ENCODE peak calls at places on chromosomes 1 and 21, in five cellular contexts. S, I, L, V and R are unnamed samples.
A peak's percentile ranks its signal among the peaks of the same experiment; 100 is the strongest.

GRCh38 chr1:209790286-209791193 is 6.2 kb upstream of the C1orf74 start:
- DNase-seq in L (no peak), V (no peak), S (no peak), I (peak; percentile 6), R (no peak)

GRCh38 chr1:226660410-226661182 is 78.5 kb downstream of the ITPKB start:
- DNase-seq in I (no peak), S (peak; percentile 74), V (no peak), L (peak; percentile 62), R (peak; percentile 68)

GRCh38 chr1:116764906-116765862 is 11.0 kb downstream of the CD2 start:
- DNase-seq in L (no peak), S (no peak), I (no peak), V (no peak), R (no peak)

GRCh38 chr1:226603976-226604845 is 55.6 kb downstream of the STUM start:
- DNase-seq in S (no peak), I (no peak), V (peak; percentile 32), L (peak; percentile 21), R (no peak)

GRCh38 chr1:108913105-108913948 is 36.5 kb downstream of the GPSM2 start:
- DNase-seq in S (no peak), V (no peak), I (peak; percentile 6), L (no peak), R (no peak)

GRCh38 chr1:238177960-238178359 is 287.2 kb upstream of the ZP4 start:
- DNase-seq in L (no peak), S (no peak), I (no peak), V (no peak), R (no peak)

GRCh38 chr1:165383067-165383466 is 26.6 kb upstream of the LMX1A start:
- DNase-seq in I (peak; percentile 28), S (peak; percentile 23), V (no peak), L (peak; percentile 50), R (peak; percentile 32)

GRCh38 chr1:69441496-69441895 is 126.2 kb upstream of the LRRC7 start:
- DNase-seq in L (no peak), I (no peak), S (no peak), V (no peak), R (no peak)

GRCh38 chr1:211198111-211198510 is 61.1 kb upstream of the RCOR3 start:
- DNase-seq in L (no peak), V (no peak), I (peak; percentile 51), S (no peak), R (no peak)

GRCh38 chr1:231418741-231419107 is 3.4 kb downstream of the EGLN1 start:
- DNase-seq in S (no peak), L (no peak), I (no peak), V (no peak), R (no peak)

GRCh38 chr1:232686346-232686745 is 56.4 kb upstream of the SIPA1L2 start:
- DNase-seq in L (no peak), S (no peak), V (no peak), I (peak; percentile 25), R (no peak)

GRCh38 chr1:109151146-109151545 is 37.2 kb downstream of the ELAPOR1 start:
- DNase-seq in S (peak; percentile 51), I (peak; percentile 74), V (no peak), L (no peak), R (peak; percentile 47)

GRCh38 chr21:45228171-45228641 is 59.5 kb downstream of the POFUT2 start:
- DNase-seq in S (no peak), V (no peak), I (peak; percentile 99), L (no peak), R (no peak)

GRCh38 chr1:59605761-59606160 is 209.0 kb upstream of the HOOK1 start:
- DNase-seq in L (no peak), S (no peak), I (peak; percentile 78), V (no peak), R (no peak)

GRCh38 chr1:226384717-226385116 is 23.2 kb downstream of the PARP1 start:
- DNase-seq in I (no peak), V (no peak), L (no peak), S (no peak), R (no peak)

GRCh38 chr1:247089616-247090375 is 11.2 kb upstream of the ZNF670 start:
- DNase-seq in L (no peak), I (no peak), V (no peak), S (no peak), R (no peak)

GRCh38 chr1:28755701-28756100 is 19.0 kb downstream of the YTHDF2 start:
- DNase-seq in I (peak; percentile 31), L (no peak), V (no peak), S (no peak), R (no peak)

GRCh38 chr1:87367549-87367948 is 38.9 kb downstream of the LMO4 start:
- DNase-seq in L (no peak), S (no peak), I (no peak), V (no peak), R (no peak)

GRCh38 chr1:161119017-161119378 is 1.1 kb downstream of the NIT1 start:
- DNase-seq in L (no peak), V (no peak), I (no peak), S (peak; percentile 70), R (peak; percentile 47)

GRCh38 chr1:157992813-157993178 is 649 bp upstream of the KIRREL1 start:
- DNase-seq in V (no peak), L (no peak), I (no peak), S (no peak), R (no peak)

GRCh38 chr1:156140879-156141707 is 12.3 kb upstream of the SEMA4A start:
- DNase-seq in S (no peak), L (peak; percentile 65), V (no peak), I (peak; percentile 48), R (no peak)

GRCh38 chr1:2091611-2092604 is 41.7 kb downstream of the PRKCZ start:
- DNase-seq in L (no peak), S (peak; percentile 40), I (no peak), V (no peak), R (peak; percentile 50)

GRCh38 chr1:225888289-225888897 is 553 bp downstream of the LEFTY1 start:
- DNase-seq in L (no peak), V (no peak), I (no peak), S (no peak), R (no peak)

GRCh38 chr1:58447891-58448290 is 98.6 kb downstream of the OMA1 start:
- DNase-seq in I (no peak), V (no peak), L (no peak), S (no peak), R (no peak)

GRCh38 chr1:58884706-58885661 is 101.1 kb upstream of the JUN start:
- DNase-seq in V (no peak), L (peak; percentile 56), I (no peak), S (no peak), R (peak; percentile 38)

GRCh38 chr1:9473032-9473792 is 66.1 kb upstream of the SLC25A33 start:
- DNase-seq in S (peak; percentile 54), L (peak; percentile 71), V (no peak), I (peak; percentile 95), R (peak; percentile 72)

GRCh38 chr1:206506405-206506802 is 927 bp upstream of the RASSF5 start:
- DNase-seq in I (no peak), L (no peak), V (peak; percentile 21), S (no peak), R (no peak)

GRCh38 chr1:206504363-206504713 is 3.0 kb upstream of the RASSF5 start:
- DNase-seq in S (no peak), I (no peak), V (no peak), L (no peak), R (no peak)

GRCh38 chr1:206506803-206507394 is 432 bp upstream of the RASSF5 start:
- DNase-seq in L (no peak), S (no peak), V (peak; percentile 73), I (no peak), R (no peak)

GRCh38 chr1:206507395-206508129 is at the start of gene RASSF5:
- DNase-seq in V (peak; percentile 96), L (peak; percentile 64), S (peak; percentile 85), I (peak; percentile 41), R (peak; percentile 86)

DNA sequence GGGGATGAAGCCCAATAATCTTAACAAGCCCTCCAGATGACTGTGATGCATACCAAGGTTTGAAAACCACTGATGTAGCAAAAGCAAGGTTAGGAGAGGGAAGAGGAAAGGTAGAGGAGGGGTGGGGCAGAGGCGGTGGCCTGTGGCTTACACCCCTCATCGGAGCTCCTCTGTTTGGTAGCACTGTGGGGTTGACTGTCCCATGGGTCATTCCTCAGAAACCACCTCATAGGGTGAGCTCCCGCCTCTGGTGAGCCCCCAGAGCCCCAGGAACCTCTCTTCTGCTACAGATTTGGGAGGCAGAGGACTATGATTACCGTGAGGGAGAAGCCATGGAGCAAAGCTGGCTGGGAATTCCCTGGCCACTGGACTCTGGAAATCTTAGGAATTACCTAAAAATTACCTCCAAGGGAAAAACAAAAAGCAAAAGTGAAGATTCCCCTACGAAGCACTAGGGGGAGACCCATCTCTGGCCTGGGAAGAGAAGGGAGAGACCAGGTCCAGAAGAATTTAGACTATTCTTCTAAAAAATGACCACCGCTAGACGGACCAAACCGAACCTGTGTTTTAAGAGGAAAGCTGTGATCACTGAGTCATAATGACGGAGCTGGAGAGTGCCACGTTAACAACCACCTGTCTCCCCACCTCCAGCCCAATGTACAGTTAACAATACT is 1.5 kb upstream of the RASSF5 start:
- DNase-seq in S (no peak), L (no peak), V (peak; percentile 29), I (peak; percentile 54), R (no peak)
- TF ChIP-seq CTCF in S (peak; percentile 32), L (no peak), V (peak; percentile 47), I (peak; percentile 71), R (peak; percentile 42)

DNA sequence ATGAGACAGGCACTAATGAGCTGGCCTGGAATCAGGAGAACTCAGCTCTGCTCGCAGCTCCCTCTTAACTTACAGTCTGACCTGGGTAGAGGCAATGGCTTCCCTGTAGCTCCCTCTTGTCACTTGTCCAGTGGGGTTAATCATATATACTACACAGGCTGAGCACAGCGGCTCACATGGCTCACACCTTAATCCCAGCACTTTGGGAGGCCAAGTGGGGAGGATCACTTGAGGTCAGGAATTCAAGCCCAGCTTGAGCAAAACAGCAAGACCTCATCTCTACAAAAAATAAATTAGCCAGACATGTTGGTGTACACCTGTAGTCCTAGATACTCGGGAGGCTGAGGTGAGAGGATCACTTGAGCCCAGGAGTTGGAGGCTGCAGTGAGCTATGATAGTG is 4.2 kb downstream of the S100A6 start:
- DNase-seq in I (no peak), L (no peak), S (no peak), V (peak; percentile 15), R (no peak)
- H3K4me1 ChIP-seq in I (peaks cover 27% of the 10 kb centered on the region), L (peaks cover 18% of the 10 kb centered on the region), S (no peaks in the 10 kb centered on the region), V (peaks cover 36% of the 10 kb centered on the region), R (peaks cover 51% of the 10 kb centered on the region)

GRCh38 chr1:6052543-6053205 is 7.0 kb downstream of the KCNAB2 start:
- DNase-seq in I (peak; percentile 68), L (peak; percentile 64), V (no peak), S (peak; percentile 74), R (peak; percentile 61)
- TF ChIP-seq CTCF in I (peak; percentile 60), L (no peak), V (peak; percentile 38), S (peak; percentile 63), R (peak; percentile 63)

GRCh38 chr1:202919615-202920014 is 7.4 kb downstream of the KLHL12 start:
- DNase-seq in L (no peak), V (no peak), S (no peak), I (no peak), R (no peak)
- H3K4me1 ChIP-seq in L (no peaks in the 10 kb centered on the region), V (no peaks in the 10 kb centered on the region), S (no peaks in the 10 kb centered on the region), I (no peaks in the 10 kb centered on the region), R (peaks cover 25% of the 10 kb centered on the region)